ENCODE peak calls at places on chromosomes 16 and 17, in four cellular contexts. M is effector memory CD4-positive, alpha-beta T cell; C is adrenal gland; R is cardiac muscle cell. T is an unnamed sample.

GRCh38 chr17:82520041-82520910 is 744 bp downstream of the FOXK2 start:
- DNase-seq in R (peak; percentile 31), M (no peak), C (no peak), T (no peak)

GRCh38 chr16:50938923-50939322 is 197.0 kb downstream of the CYLD start:
- DNase-seq in C (no peak), M (no peak), R (no peak), T (no peak)

GRCh38 chr17:61400786-61401279 is 1.2 kb downstream of the TBX2 start:
- DNase-seq in R (peak; percentile 52), C (no peak), M (no peak), T (no peak)

GRCh38 chr16:11793840-11794239 is 3.2 kb downstream of the ZC3H7A start:
- DNase-seq in C (no peak), M (no peak), R (no peak), T (peak; percentile 66)

GRCh38 chr16:22326771-22327445 is 29.7 kb downstream of the POLR3E start:
- DNase-seq in M (no peak), C (no peak), R (no peak), T (no peak)

GRCh38 chr17:9336817-9337216 is 238.8 kb downstream of the STX8 start:
- DNase-seq in M (no peak), R (no peak), C (no peak), T (no peak)

GRCh38 chr17:72520665-72521303 is 400.0 kb downstream of the SOX9 start:
- DNase-seq in M (no peak), R (no peak), C (no peak), T (no peak)

GRCh38 chr17:68036304-68037147 is 991 bp downstream of the KPNA2 start:
- DNase-seq in R (peak; percentile 43), C (no peak), M (no peak), T (peak; percentile 62)

GRCh38 chr16:2963611-2964415 is at the start of gene KREMEN2:
- DNase-seq in M (no peak), C (no peak), R (no peak), T (no peak)

GRCh38 chr17:7992516-7992915 is 9.9 kb upstream of the GUCY2D start:
- DNase-seq in C (peak; percentile 31), M (no peak), R (no peak), T (no peak)

GRCh38 chr16:85227924-85228462 is 115.7 kb upstream of the CIBAR2 start:
- DNase-seq in R (peak; percentile 76), C (no peak), M (no peak), T (no peak)

GRCh38 chr17:29004081-29004692 is 1.6 kb downstream of the SEZ6 start:
- DNase-seq in M (no peak), C (peak; percentile 61), R (peak; percentile 42), T (no peak)

GRCh38 chr16:54542805-54543504 is 256.4 kb upstream of the IRX3 start:
- DNase-seq in R (no peak), C (no peak), M (no peak), T (no peak)

GRCh38 chr16:54540525-54541180 is 254.1 kb upstream of the IRX3 start:
- DNase-seq in R (no peak), C (no peak), M (no peak), T (peak; percentile 20)

GRCh38 chr16:54533856-54534490 is 247.4 kb upstream of the IRX3 start:
- DNase-seq in R (no peak), M (no peak), C (no peak), T (no peak)

DNA sequence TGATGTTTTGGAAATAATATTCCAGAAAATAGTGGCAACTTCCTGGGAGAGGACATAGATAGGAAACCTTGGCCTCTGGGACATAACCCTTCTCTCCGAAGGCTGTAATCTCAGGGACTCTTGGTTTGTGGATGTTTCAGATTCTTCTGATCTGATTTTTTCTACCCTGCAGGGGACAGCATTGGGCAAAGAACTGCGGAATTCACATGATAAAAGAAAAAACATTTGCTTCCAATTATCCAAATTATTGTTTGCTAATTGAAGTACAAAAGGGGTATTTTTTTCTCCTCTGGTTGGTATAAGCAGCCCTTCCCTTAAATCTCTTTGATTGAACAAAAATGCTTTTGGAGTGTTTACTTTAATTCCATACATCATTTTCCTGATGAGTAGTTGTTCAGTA is 251.7 kb upstream of the IRX3 start:
- DNase-seq in R (no peak), C (no peak), M (no peak), T (no peak)
- H3K27me3 ChIP-seq in R (no peaks in the 10 kb centered on the region), C (peaks cover 12% of the 10 kb centered on the region), M (no peaks in the 10 kb centered on the region), T (no peaks in the 10 kb centered on the region)

DNA sequence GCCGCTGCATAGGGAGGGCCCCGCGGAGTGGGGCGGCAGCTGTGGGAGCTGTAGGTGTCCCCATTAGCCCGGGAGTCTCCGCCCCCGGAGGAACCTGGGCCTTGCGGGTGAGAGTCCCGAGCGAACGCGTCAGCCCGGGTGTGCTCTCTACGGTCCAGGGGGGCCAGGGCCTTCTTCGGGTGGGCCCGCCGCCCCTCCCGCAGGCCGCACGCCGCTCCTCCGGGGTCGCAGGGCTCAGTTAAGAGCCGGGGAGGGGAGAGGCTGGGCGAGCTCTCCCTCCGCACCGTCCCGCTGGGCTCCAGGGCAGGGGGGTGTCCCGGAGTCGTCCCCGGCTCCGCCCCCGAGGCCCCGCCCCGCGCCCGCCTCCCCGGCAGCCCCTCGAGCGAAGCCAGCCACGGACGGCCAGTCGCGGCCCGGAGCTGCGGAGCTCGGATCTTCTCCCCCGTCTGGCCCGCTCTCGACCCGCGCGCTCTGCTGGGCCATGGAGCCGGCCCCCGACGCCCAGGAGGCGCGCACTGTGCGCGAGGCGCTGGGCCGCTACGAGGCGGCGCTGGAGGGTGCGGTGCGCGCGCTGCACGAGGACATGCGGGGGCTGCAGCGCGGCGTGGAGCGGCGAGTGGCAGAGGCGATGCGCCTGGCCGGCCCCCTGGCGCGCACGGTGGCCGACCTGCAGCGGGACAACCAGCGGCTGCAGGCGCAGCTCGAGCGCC is at the start of gene SMTNL2:
- DNase-seq in M (no peak), C (no peak), R (peak; percentile 32), T (no peak)
- H3K27me3 ChIP-seq in M (peaks cover 12% of the 10 kb centered on the region), C (peaks cover 35% of the 10 kb centered on the region), R (no peaks in the 10 kb centered on the region), T (peaks cover 23% of the 10 kb centered on the region)

GRCh38 chr17:48541574-48542113 is 3.3 kb downstream of the HOXB2 start:
- DNase-seq in C (peak; percentile 80), R (peak; percentile 85), M (no peak), T (no peak)
- H3K27me3 ChIP-seq in C (no peaks in the 10 kb centered on the region), R (no peaks in the 10 kb centered on the region), M (no peaks in the 10 kb centered on the region), T (no peaks in the 10 kb centered on the region)

GRCh38 chr16:26772503-26772902 is 294.2 kb upstream of the C16orf82 start:
- DNase-seq in R (no peak), M (no peak), C (no peak), T (no peak)

GRCh38 chr16:26765087-26765486 is 301.6 kb upstream of the C16orf82 start:
- DNase-seq in M (no peak), R (no peak), C (no peak), T (no peak)

GRCh38 chr16:26770547-26770946 is 296.2 kb upstream of the C16orf82 start:
- DNase-seq in R (no peak), M (no peak), C (no peak), T (no peak)
- H3K27me3 ChIP-seq in R (peaks cover 4% of the 10 kb centered on the region), M (no peaks in the 10 kb centered on the region), C (peaks cover 5% of the 10 kb centered on the region), T (no peaks in the 10 kb centered on the region)

GRCh38 chr17:75334723-75335122 is 45.5 kb upstream of the SLC25A19 start:
- DNase-seq in R (no peak), M (no peak), C (no peak), T (no peak)
- H3K27me3 ChIP-seq in R (no peaks in the 10 kb centered on the region), M (no peaks in the 10 kb centered on the region), C (no peaks in the 10 kb centered on the region), T (no peaks in the 10 kb centered on the region)

GRCh38 chr16:56198755-56199114 is 7.4 kb downstream of the GNAO1 start:
- DNase-seq in C (no peak), R (no peak), M (no peak), T (no peak)
- H3K27me3 ChIP-seq in C (peaks cover 18% of the 10 kb centered on the region), R (peaks cover 4% of the 10 kb centered on the region), M (no peaks in the 10 kb centered on the region), T (peaks cover 8% of the 10 kb centered on the region)

GRCh38 chr16:49855822-49856740 is at the start of gene ZNF423:
- DNase-seq in M (no peak), C (no peak), R (peak; percentile 37), T (no peak)

GRCh38 chr16:49859139-49859947 is 3.4 kb upstream of the ZNF423 start:
- DNase-seq in M (no peak), R (peak; percentile 75), C (peak; percentile 76), T (no peak)

GRCh38 chr16:49858200-49859129 is 2.6 kb upstream of the ZNF423 start:
- DNase-seq in M (no peak), C (peak; percentile 85), R (peak; percentile 70), T (no peak)

GRCh38 chr16:49856741-49857330 is 924 bp upstream of the ZNF423 start:
- DNase-seq in C (peak; percentile 90), M (no peak), R (peak; percentile 90), T (peak; percentile 61)

GRCh38 chr16:49857423-49858181 is 1.7 kb upstream of the ZNF423 start:
- DNase-seq in M (no peak), R (peak; percentile 75), C (peak; percentile 77), T (peak; percentile 59)
- H3K27me3 ChIP-seq in M (peaks cover 12% of the 10 kb centered on the region), R (no peaks in the 10 kb centered on the region), C (no peaks in the 10 kb centered on the region), T (no peaks in the 10 kb centered on the region)

GRCh38 chr16:88408561-88408960 is 25.8 kb downstream of the ZNF469 start:
- DNase-seq in R (no peak), C (no peak), M (no peak), T (no peak)
- H3K27me3 ChIP-seq in R (no peaks in the 10 kb centered on the region), C (no peaks in the 10 kb centered on the region), M (no peaks in the 10 kb centered on the region), T (no peaks in the 10 kb centered on the region)

T was measured in small intestine.